ENCODE peak calls at places on chromosomes 4 and X, in four cellular contexts. T is GM12878, B is HepG2, Q is WTC11. U is an unnamed sample.

GRCh38 chr4:133320576-133321170 is 171.6 kb downstream of the PCDH10 start:
- DNase-seq in T (no peak), B (peak), Q (no peak), U (peak)

GRCh38 chrX:114774691-114775090 is 190.8 kb downstream of the HTR2C start:
- DNase-seq in Q (peak), B (no peak), T (no peak), U (no peak)

GRCh38 chr4:128572778-128573241 is 236.7 kb upstream of the JADE1 start:
- DNase-seq in T (no peak), Q (no peak), B (no peak), U (no peak)

GRCh38 chrX:6941041-6941440 is 206.5 kb upstream of the STS start:
- DNase-seq in Q (no peak), B (no peak), T (no peak), U (no peak)

GRCh38 chr4:88659061-88659889 is 38.4 kb downstream of the NAP1L5 start:
- DNase-seq in Q (peak), T (peak), B (peak), U (peak)

GRCh38 chr4:142574306-142574705 is 271.8 kb downstream of the INPP4B start:
- DNase-seq in Q (no peak), T (no peak), B (no peak), U (no peak)

GRCh38 chrX:133921764-133922389 is 63.5 kb downstream of the GPC3 start:
- DNase-seq in B (peak), Q (peak), T (no peak), U (peak)

GRCh38 chr4:118289794-118290193 is 63.0 kb downstream of the PRSS12 start:
- DNase-seq in Q (no peak), T (no peak), B (no peak), U (no peak)

GRCh38 chr4:55278316-55278715 is 67.7 kb upstream of the SRD5A3 start:
- DNase-seq in Q (no peak), B (no peak), T (no peak), U (no peak)

GRCh38 chr4:4750187-4750586 is 109.3 kb upstream of the MSX1 start:
- DNase-seq in B (no peak), T (no peak), Q (peak), U (no peak)

GRCh38 chr4:15898902-15899301 is 39.6 kb downstream of the FGFBP1 start:
- DNase-seq in B (no peak), Q (no peak), T (no peak), U (no peak)

GRCh38 chrX:15761564-15762191 is 23.6 kb downstream of the CA5B start:
- DNase-seq in Q (peak), B (no peak), T (no peak), U (peak)

GRCh38 chrX:149527705-149528104 is 13.1 kb upstream of the EOLA1 start:
- DNase-seq in B (peak), Q (no peak), T (no peak), U (peak)

GRCh38 chr4:174260099-174260498 is 23.4 kb downstream of the FBXO8 start:
- DNase-seq in B (peak), T (no peak), Q (no peak), U (no peak)

GRCh38 chrX:47179221-47179927 is 14.3 kb upstream of the UBA1 start:
- DNase-seq in T (no peak), B (no peak), Q (no peak), U (no peak)

GRCh38 chrX:44876076-44876475 is 3.1 kb downstream of the KDM6A start:
- DNase-seq in T (no peak), Q (no peak), B (no peak), U (no peak)

GRCh38 chr4:153735901-153736461 is 23.8 kb downstream of the RNF175 start:
- DNase-seq in T (no peak), Q (no peak), B (no peak), U (no peak)

GRCh38 chr4:23844961-23845360 is 44.9 kb downstream of the PPARGC1A start:
- DNase-seq in B (no peak), Q (no peak), T (no peak), U (no peak)

GRCh38 chrX:43655151-43655676 is 885 bp upstream of the MAOA start:
- DNase-seq in B (no peak), Q (peak), T (no peak), U (no peak)

GRCh38 chr4:155960522-155960921 is 6.9 kb upstream of the CTSO start:
- DNase-seq in Q (no peak), T (no peak), B (no peak), U (no peak)

GRCh38 chr4:48033825-48034413 is 17.3 kb downstream of the NIPAL1 start:
- DNase-seq in B (peak), Q (peak), T (no peak), U (peak)

GRCh38 chrX:94097852-94098251 is 423.8 kb downstream of the FAM133A start:
- DNase-seq in B (no peak), Q (no peak), T (no peak), U (no peak)

DNA sequence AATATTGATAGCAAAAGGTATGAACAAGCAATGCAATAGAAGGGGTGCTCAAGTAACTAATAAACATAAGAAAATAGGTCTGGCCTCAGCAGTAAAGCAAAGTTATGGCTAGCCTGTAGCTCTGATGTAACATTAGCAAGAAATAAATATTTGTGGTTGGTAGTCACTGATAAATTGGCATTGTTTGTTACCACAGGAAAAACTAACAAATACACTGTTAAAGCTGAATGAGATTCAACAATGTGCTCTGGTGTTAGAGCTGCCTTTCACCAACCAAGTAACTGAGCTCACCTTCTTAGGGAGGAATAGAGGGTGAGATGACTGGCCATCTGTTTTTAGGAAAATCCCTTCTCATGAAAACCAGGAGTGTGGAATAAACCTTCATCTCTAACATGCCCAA is 71.4 kb downstream of the AREG start:
- DNase-seq in Q (no peak), B (no peak), T (no peak), U (no peak)
- TF ChIP-seq CBFB in Q (no peak), B (no peak), T (no peak), U (no peak)

GRCh38 chrX:120790118-120790517 is 85.5 kb downstream of the CT47B1 start:
- DNase-seq in B (peak), T (peak), Q (no peak), U (peak)

GRCh38 chrX:120793098-120793497 is 82.6 kb downstream of the CT47B1 start:
- DNase-seq in T (no peak), B (no peak), Q (no peak), U (no peak)

GRCh38 chrX:120790552-120790951 is 85.1 kb downstream of the CT47B1 start:
- DNase-seq in Q (no peak), T (no peak), B (no peak), U (no peak)

GRCh38 chrX:120794525-120794975 is 81.1 kb downstream of the CT47B1 start:
- DNase-seq in B (no peak), Q (no peak), T (no peak), U (no peak)

GRCh38 chrX:120791013-120791643 is 84.5 kb downstream of the CT47B1 start:
- DNase-seq in T (no peak), Q (no peak), B (no peak), U (no peak)
- TF ChIP-seq CBFB in T (no peak), Q (no peak), B (no peak), U (no peak)

DNA sequence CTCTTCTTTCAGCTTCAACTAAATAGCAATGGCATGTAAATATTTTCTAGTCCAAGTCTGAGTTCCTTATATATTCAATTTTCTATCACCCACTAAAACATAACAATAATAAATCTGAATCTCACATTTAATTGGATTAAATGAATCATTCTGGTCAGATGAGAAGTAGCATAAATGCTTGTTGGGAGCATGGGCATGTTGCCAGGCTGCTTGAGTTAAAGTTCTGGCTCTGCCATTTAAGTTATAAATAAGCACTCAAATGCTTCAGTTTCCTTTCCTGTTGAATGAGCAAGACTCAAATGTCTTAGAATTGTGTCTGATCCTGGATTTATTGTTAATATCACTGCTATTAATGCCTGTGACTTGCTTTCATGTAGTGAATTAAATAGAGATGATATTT is 496.3 kb downstream of the STPG2 start:
- DNase-seq in B (no peak), Q (no peak), T (no peak), U (no peak)
- TF ChIP-seq CBFB in B (no peak), Q (no peak), T (no peak), U (no peak)

GRCh38 chr4:109495514-109495913 is 61.9 kb downstream of the SEC24B start:
- DNase-seq in T (no peak), Q (no peak), B (no peak), U (peak)
- TF ChIP-seq CBFB in T (no peak), Q (no peak), B (no peak), U (no peak)

GRCh38 chr4:158376441-158376840 is 145.2 kb upstream of the RXFP1 start:
- DNase-seq in B (no peak), T (no peak), Q (no peak), U (no peak)
- TF ChIP-seq CBFB in B (no peak), T (no peak), Q (no peak), U (no peak)

DNA sequence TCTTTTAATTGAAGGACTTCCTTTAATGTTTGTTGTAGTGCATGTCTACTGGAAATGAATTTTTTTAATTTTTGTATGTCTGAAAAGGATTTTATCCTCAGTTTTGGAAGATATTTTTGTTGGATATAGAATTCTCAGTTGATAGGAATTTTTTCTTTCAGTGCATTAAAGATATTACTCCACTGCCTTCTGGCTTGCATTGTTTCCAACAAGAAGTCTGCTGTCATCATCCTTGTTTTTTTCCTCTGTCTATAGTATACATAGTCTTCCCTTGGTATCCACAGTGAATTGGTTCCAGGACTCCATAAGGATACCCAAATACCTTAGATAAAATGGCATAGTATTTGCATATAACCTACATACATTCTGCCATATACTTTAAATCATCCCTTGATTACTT is 33.5 kb downstream of the SCD5 start:
- DNase-seq in T (no peak), B (no peak), Q (no peak), U (no peak)
- TF ChIP-seq CBFB in T (no peak), B (no peak), Q (no peak), U (no peak)

GRCh38 chrX:110428144-110428543 is 69.5 kb downstream of the RTL9 start:
- DNase-seq in T (no peak), B (no peak), Q (no peak), U (no peak)
- TF ChIP-seq CBFB in T (no peak), B (no peak), Q (no peak), U (no peak)

GRCh38 chr4:1191621-1192020 is 19.2 kb upstream of the SPON2 start:
- DNase-seq in Q (peak), B (no peak), T (no peak), U (no peak)
- TF ChIP-seq CBFB in Q (no peak), B (no peak), T (no peak), U (no peak)

DNA sequence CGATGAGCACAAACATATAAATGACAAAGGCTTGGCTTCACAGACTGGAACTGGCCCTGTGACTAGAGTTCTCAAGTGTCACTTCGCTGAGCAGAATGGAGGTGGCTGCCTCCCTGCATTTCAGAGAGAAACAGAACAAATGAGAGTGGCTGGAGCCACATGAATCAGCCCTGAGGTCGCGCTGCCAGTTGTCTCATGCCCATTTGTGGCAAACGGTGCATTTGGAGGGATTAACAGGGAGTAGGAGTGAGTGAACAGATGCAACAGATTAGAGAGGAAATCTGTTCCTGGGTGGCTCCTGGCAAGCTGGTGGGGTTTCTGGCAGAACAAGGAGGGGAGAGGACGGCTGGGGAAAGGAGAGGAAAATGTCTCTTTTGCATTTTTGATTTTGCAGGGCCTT is 57.2 kb upstream of the STIM2 start:
- DNase-seq in B (no peak), Q (no peak), T (no peak), U (no peak)
- TF ChIP-seq CBFB in B (no peak), Q (no peak), T (no peak), U (no peak)

GRCh38 chr4:121736735-121737351 is 28.1 kb downstream of the SMIM43 start:
- DNase-seq in T (no peak), B (peak), Q (no peak), U (peak)
- TF ChIP-seq CBFB in T (no peak), B (no peak), Q (no peak), U (no peak)